ENCODE peak calls at places on chromosome 4, in four cellular contexts. K is HepG2, F is WTC11, W is SK-N-SH. Q is an unnamed sample.

GRCh38 chr4:175054980-175055379 is 136.8 kb downstream of the ADAM29 start:
- DNase-seq in W (no peak), K (no peak), F (peak; percentile 61), Q (no peak)

GRCh38 chr4:110172972-110173371 is 25.4 kb downstream of the ELOVL6 start:
- DNase-seq in W (no peak), F (no peak), K (no peak), Q (no peak)

GRCh38 chr4:86640469-86640868 is 46.4 kb downstream of the PTPN13 start:
- DNase-seq in K (no peak), W (no peak), F (no peak), Q (no peak)

GRCh38 chr4:17316566-17316965 is 195.3 kb downstream of the QDPR start:
- DNase-seq in W (no peak), F (no peak), K (no peak), Q (no peak)

GRCh38 chr4:31701256-31701655 is 981.1 kb downstream of the PCDH7 start:
- DNase-seq in W (no peak), F (no peak), K (no peak), Q (no peak)

GRCh38 chr4:67934628-67935027 is 28.7 kb downstream of the TMPRSS11A start:
- DNase-seq in K (no peak), W (no peak), F (no peak), Q (no peak)

GRCh38 chr4:61638600-61638999 is 438.5 kb downstream of the ADGRL3 start:
- DNase-seq in W (no peak), K (no peak), F (no peak), Q (no peak)

GRCh38 chr4:74098628-74098995 is 383 bp downstream of the CXCL2 start:
- DNase-seq in F (peak; percentile 22), W (no peak), K (no peak), Q (no peak)

GRCh38 chr4:1245481-1246051 is 3.4 kb downstream of the CTBP1 start:
- DNase-seq in K (no peak), F (no peak), W (peak; percentile 27), Q (no peak)

GRCh38 chr4:74316397-74316796 is 8.1 kb downstream of the EPGN start:
- DNase-seq in K (no peak), F (no peak), W (no peak), Q (no peak)

GRCh38 chr4:2042207-2042946 is 16.8 kb upstream of the NAT8L start:
- DNase-seq in W (peak; percentile 81), F (no peak), K (no peak), Q (peak; percentile 74)

GRCh38 chr4:6641164-6641970 is 882 bp downstream of the MRFAP1 start:
- DNase-seq in F (no peak), K (no peak), W (peak; percentile 67), Q (peak; percentile 65)

GRCh38 chr4:75030028-75030427 is 97.1 kb downstream of the PARM1 start:
- DNase-seq in F (no peak), W (no peak), K (no peak), Q (no peak)

GRCh38 chr4:139208404-139208945 is 31.5 kb upstream of the ELF2 start:
- DNase-seq in F (no peak), K (peak; percentile 16), W (no peak), Q (no peak)

GRCh38 chr4:26050212-26050643 is 136.2 kb downstream of the SMIM20 start:
- DNase-seq in F (no peak), K (no peak), W (no peak), Q (no peak)

GRCh38 chr4:73742776-73743175 is 2.4 kb downstream of the CXCL8 start:
- DNase-seq in K (no peak), F (no peak), W (no peak), Q (no peak)

GRCh38 chr4:188439641-188440311 is 300.5 kb downstream of the TRIML1 start:
- DNase-seq in W (peak; percentile 29), K (no peak), F (no peak), Q (no peak)

GRCh38 chr4:13762126-13762525 is 134.6 kb upstream of the BOD1L1 start:
- DNase-seq in W (no peak), K (no peak), F (no peak), Q (no peak)

GRCh38 chr4:151563194-151563593 is 154.2 kb downstream of the FHIP1A start:
- DNase-seq in K (no peak), F (no peak), W (no peak), Q (no peak)

GRCh38 chr4:2829321-2829932 is 14.2 kb upstream of the ADD1 start:
- DNase-seq in W (peak; percentile 29), F (peak; percentile 5), K (no peak), Q (no peak)

GRCh38 chr4:82775243-82775642 is 23.4 kb downstream of the SCD5 start:
- DNase-seq in K (no peak), F (no peak), W (no peak), Q (no peak)

GRCh38 chr4:184457530-184458249 is 16.7 kb downstream of the IRF2 start:
- DNase-seq in W (no peak), K (no peak), F (no peak), Q (no peak)

GRCh38 chr4:78602334-78602733 is 50.8 kb downstream of the ANXA3 start:
- DNase-seq in F (no peak), W (no peak), K (no peak), Q (no peak)

GRCh38 chr4:15147709-15148651 is 145.7 kb downstream of the CPEB2 start:
- DNase-seq in K (peak; percentile 59), F (no peak), W (no peak), Q (no peak)

GRCh38 chr4:162485486-162485885 is 321.7 kb upstream of the FSTL5 start:
- DNase-seq in W (no peak), F (no peak), K (no peak), Q (no peak)

GRCh38 chr4:139568206-139568969 is 12.4 kb upstream of the SETD7 start:
- DNase-seq in F (peak; percentile 30), K (no peak), W (no peak), Q (no peak)

GRCh38 chr4:108106186-108106585 is 62.5 kb downstream of the LEF1 start:
- DNase-seq in F (no peak), K (no peak), W (no peak), Q (no peak)

GRCh38 chr4:110616162-110617062 is 6.5 kb downstream of the PITX2 start:
- DNase-seq in W (no peak), K (no peak), F (peak; percentile 21), Q (no peak)

GRCh38 chr4:13865871-13866669 is 238.5 kb upstream of the BOD1L1 start:
- DNase-seq in F (no peak), W (no peak), K (no peak), Q (no peak)

GRCh38 chr4:26503844-26504243 is 13.6 kb upstream of the CCKAR start:
- DNase-seq in F (no peak), W (no peak), K (no peak), Q (no peak)

GRCh38 chr4:71009091-71009490 is 15.6 kb downstream of the DCK start:
- DNase-seq in W (peak; percentile 10), F (no peak), K (no peak), Q (no peak)

GRCh38 chr4:87490664-87491369 is 38.4 kb downstream of the SPARCL1 start:
- DNase-seq in F (no peak), W (no peak), K (peak; percentile 14), Q (no peak)

GRCh38 chr4:54743562-54743961 is 85.8 kb downstream of the KIT start:
- DNase-seq in F (no peak), K (no peak), W (no peak), Q (no peak)

GRCh38 chr4:54742636-54743399 is 85.1 kb downstream of the KIT start:
- DNase-seq in F (no peak), K (no peak), W (no peak), Q (no peak)

GRCh38 chr4:54746228-54746627 is 88.5 kb downstream of the KIT start:
- DNase-seq in F (no peak), W (no peak), K (no peak), Q (no peak)

GRCh38 chr4:54744487-54744886 is 86.7 kb downstream of the KIT start:
- DNase-seq in W (no peak), F (no peak), K (no peak), Q (no peak)

DNA sequence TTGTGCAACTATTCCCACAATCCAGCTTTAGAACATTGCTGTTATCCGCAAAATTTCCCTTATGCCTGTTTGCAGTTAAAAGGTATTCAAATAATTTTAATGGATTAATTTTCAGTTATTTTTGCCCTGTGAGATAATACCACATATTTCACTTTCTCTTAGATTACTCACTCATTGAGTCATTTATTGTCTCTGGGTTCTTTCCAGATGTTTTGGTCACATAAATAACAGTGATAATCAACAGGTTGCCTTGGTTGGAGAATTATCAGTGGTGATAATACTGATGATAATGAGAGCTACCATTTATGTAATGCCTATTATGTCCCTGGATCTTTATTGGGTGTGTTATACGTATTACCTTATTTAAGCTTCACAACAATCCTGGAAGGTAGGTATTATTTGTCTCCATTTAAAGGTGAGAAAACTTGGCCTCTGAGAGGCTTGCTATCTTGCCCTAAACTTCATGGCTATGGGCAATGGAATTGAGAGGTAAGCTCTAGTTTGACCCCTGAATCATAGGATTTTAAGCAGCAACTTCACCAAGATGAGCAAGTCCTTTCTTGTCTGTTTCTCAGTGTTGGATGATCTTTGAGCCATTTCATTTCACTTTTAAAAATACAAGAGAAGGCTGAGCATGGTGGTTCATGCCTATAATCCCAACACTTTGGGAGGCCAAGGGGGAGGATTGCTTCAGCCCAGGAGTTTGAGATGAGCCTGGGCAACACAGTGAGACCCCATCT is 87.4 kb downstream of the KIT start:
- DNase-seq in K (no peak), F (no peak), W (no peak), Q (no peak)
- TF ChIP-seq FOXJ3 in K (no peak), F (no peak), W (no peak), Q (no peak)

GRCh38 chr4:58274553-58274952 is 1164.4 kb upstream of the IGFBP7 start:
- DNase-seq in F (no peak), K (no peak), W (no peak), Q (no peak)
- TF ChIP-seq FOXJ3 in F (no peak), K (no peak), W (no peak), Q (no peak)

GRCh38 chr4:186304816-186305520 is 39.0 kb downstream of the F11 start:
- DNase-seq in W (no peak), K (no peak), F (no peak), Q (no peak)

GRCh38 chr4:186307497-186307896 is 41.5 kb downstream of the F11 start:
- DNase-seq in K (no peak), F (no peak), W (no peak), Q (no peak)

GRCh38 chr4:186304216-186304615 is 38.2 kb downstream of the F11 start:
- DNase-seq in W (no peak), K (no peak), F (no peak), Q (no peak)

GRCh38 chr4:186307916-186308315 is 41.9 kb downstream of the F11 start:
- DNase-seq in W (no peak), F (no peak), K (no peak), Q (no peak)
- TF ChIP-seq FOXJ3 in W (no peak), F (no peak), K (no peak), Q (no peak)

GRCh38 chr4:47049347-47049746 is 18.0 kb downstream of the GABRB1 start:
- DNase-seq in F (no peak), W (no peak), K (no peak), Q (no peak)

GRCh38 chr4:47050986-47051725 is 19.8 kb downstream of the GABRB1 start:
- DNase-seq in W (no peak), F (no peak), K (no peak), Q (no peak)

GRCh38 chr4:47054130-47054529 is 22.8 kb downstream of the GABRB1 start:
- DNase-seq in F (no peak), K (no peak), W (no peak), Q (no peak)

DNA sequence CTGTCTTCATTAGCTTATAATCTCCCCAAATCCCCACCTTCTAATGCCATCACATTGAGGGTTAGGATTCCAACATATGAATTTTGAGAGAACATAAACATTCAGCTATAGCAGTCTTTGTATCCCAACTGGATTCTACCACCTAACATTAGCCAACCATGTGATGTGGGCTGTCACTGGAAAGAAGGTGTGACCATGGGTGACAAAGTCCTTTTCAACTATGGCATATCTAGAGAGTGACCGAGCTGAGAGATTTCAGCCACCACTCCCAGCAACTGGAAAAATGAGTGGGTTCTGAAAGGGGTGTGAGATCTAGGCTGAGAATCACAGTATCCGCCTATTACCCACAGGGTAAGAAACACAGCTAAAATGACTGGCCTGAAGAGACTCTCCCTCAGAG is 22.1 kb downstream of the GABRB1 start:
- DNase-seq in K (no peak), W (no peak), F (no peak), Q (no peak)
- TF ChIP-seq FOXJ3 in K (no peak), W (no peak), F (no peak), Q (no peak)

Q was measured in K562.